ENCODE peak calls at places on chromosomes 6 and 20, in four cellular contexts. P is neuronal stem cell, X is adrenal gland, Q is trophoblast cell. E is an unnamed sample.

GRCh38 chr20:39395478-39396291 is 433.5 kb downstream of the DHX35 start:
- DNase-seq in X (peak; percentile 58), Q (no peak), P (peak; percentile 4), E (no peak)

GRCh38 chr6:1774541-1774940 is 164.8 kb downstream of the FOXC1 start:
- DNase-seq in Q (no peak), X (no peak), P (no peak), E (no peak)

GRCh38 chr20:1775117-1775516 is 117.5 kb upstream of the SIRPG start:
- DNase-seq in P (no peak), Q (no peak), X (no peak), E (no peak)

GRCh38 chr6:121838842-121839241 is 403.4 kb downstream of the GJA1 start:
- DNase-seq in X (no peak), Q (no peak), P (no peak), E (no peak)

GRCh38 chr20:41895633-41896032 is 277.5 kb upstream of the CHD6 start:
- DNase-seq in X (no peak), Q (no peak), P (no peak), E (no peak)

GRCh38 chr6:31402324-31403282 is 792 bp upstream of the MICA start:
- DNase-seq in Q (no peak), X (peak; percentile 65), P (no peak), E (no peak)

GRCh38 chr6:52115145-52115741 is 27.8 kb upstream of the PKHD1 start:
- DNase-seq in Q (no peak), X (no peak), P (no peak), E (no peak)

GRCh38 chr6:98215531-98215930 is 618.8 kb upstream of the POU3F2 start:
- DNase-seq in Q (no peak), P (no peak), X (no peak), E (no peak)

GRCh38 chr20:63943007-63943807 is 13.0 kb downstream of the UCKL1 start:
- DNase-seq in P (no peak), Q (no peak), X (no peak), E (no peak)

GRCh38 chr6:107489636-107490567 is at the start of gene SOBP:
- DNase-seq in Q (peak; percentile 47), X (peak; percentile 74), P (peak; percentile 67), E (no peak)

GRCh38 chr20:24769878-24770627 is 179.0 kb upstream of the CST7 start:
- DNase-seq in X (no peak), Q (no peak), P (no peak), E (no peak)

GRCh38 chr6:104483225-104483834 is 376.4 kb downstream of the HACE1 start:
- DNase-seq in X (no peak), Q (peak; percentile 31), P (no peak), E (no peak)

GRCh38 chr6:170225852-170226417 is 64.9 kb downstream of the DLL1 start:
- DNase-seq in P (no peak), X (no peak), Q (no peak), E (no peak)

GRCh38 chr6:170226647-170227046 is 64.2 kb downstream of the DLL1 start:
- DNase-seq in P (no peak), Q (no peak), X (no peak), E (no peak)

GRCh38 chr6:170223718-170224693 is 66.9 kb downstream of the DLL1 start:
- DNase-seq in P (no peak), X (no peak), Q (peak; percentile 7), E (no peak)

GRCh38 chr6:170222498-170223471 is 68.1 kb downstream of the DLL1 start:
- DNase-seq in P (no peak), X (peak; percentile 24), Q (no peak), E (no peak)

GRCh38 chr6:170224694-170225660 is 65.9 kb downstream of the DLL1 start:
- DNase-seq in Q (peak; percentile 96), P (no peak), X (no peak), E (no peak)
- H3K27ac ChIP-seq in Q (peak overlapping the region; percentile 60), P (no peak overlapping the region), X (no peak overlapping the region), E (no peak overlapping the region)

GRCh38 chr20:57702091-57702490 is 7.7 kb downstream of the PMEPA1 start:
- DNase-seq in P (no peak), X (no peak), Q (no peak), E (no peak)
- H3K4me1 ChIP-seq in P (peaks cover 10% of the 10 kb centered on the region), X (no peaks in the 10 kb centered on the region), Q (peaks cover 37% of the 10 kb centered on the region), E (peaks cover 1% of the 10 kb centered on the region)

DNA sequence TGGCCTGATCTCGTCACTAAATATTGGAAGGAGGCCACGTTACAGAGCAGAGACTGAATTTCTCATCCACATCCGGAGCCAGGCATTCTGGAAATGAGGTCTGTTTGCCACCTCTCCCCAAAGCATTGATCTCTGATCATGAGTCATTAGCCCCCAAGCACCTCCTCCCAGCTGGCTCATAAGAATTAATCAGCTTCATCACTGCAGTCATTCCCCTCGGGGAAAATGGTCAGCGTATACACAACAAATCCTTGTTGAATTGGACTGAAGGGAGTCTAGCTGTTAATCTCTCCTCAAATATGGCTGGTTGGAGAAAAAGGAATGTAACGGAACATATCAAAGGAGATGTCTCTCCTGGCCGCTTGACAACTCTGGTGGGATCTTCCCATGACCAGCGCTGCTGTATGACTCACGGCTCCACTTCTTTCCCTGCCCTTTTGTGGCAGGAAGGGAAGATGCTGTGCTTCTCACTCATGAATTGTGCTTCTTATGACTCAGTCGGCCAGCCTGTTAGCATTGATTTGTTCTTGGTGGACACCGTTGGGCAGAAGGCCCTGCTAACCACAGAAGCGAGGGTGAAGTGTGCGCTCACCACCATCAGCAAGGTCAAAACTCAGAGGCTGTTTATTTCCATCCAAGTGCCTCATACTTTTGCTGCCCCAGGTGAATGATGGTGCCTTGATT is 76.7 kb downstream of the RNF182 start:
- DNase-seq in Q (peak; percentile 55), P (no peak), X (no peak), E (no peak)
- H3K4me3 ChIP-seq in Q (no peak overlapping the region), P (no peak overlapping the region), X (no peak overlapping the region), E (no peak overlapping the region)

DNA sequence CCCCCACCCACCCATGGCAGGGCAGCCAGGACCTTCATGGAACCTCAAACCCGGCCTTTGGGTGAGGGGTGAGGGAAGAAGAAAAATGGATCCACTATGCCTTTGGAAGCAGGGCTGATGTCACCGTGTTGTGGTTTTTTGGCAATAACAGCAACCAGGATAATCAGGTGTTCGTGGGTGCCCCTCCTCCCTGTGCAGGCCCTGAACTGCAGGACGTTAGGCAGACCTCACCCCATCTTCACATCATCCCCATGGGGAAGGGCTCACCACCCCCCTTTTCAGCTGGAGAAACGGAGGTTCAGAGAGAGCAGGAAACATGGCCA is 3.6 kb downstream of the GABRR2 start:
- DNase-seq in Q (no peak), P (no peak), X (no peak), E (no peak)
- H3K27ac ChIP-seq in Q (no peak overlapping the region), P (no peak overlapping the region), X (no peak overlapping the region), E (no peak overlapping the region)

DNA sequence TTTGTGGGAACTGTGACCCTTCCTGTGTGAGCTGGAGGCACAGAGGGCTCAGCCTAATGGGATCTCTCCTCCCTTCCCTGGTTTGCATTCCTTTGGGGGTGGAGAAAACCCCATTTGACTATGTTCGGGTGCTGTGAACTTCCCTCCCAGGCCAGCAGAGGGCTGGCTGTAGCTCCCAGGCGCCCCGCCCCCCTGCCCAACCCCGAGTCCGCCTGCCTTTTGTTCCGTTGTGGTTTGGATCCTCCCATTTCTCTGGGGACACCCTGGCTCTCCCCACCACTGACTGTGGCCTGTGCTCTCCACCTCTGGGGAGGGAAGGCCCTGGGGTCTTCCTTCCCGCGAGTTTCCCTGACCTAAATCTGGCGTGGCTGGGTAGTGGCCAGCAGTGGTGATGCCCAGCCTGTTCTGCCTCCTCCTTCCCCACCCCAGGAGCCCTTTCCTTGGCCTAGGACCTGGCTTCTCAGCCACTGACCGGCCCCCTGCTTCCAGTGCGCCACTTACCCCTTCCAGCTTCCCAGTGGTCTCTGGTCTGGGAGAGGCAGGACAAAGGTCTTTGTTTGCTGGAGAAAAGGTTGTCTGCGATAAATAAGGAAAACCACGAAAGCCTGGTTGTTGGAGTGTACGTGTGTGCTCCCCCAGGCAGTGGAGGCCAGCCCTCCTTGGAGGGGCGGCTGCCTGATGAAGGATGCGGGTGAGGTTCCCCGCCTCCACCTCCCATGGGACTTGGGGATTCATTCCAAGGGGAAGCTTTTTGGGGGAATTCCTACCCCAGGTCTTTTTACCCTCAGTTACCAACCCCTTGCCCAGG is 5.0 kb downstream of the VEGFA start:
- DNase-seq in P (peak; percentile 79), X (peak; percentile 87), Q (peak; percentile 47), E (no peak)
- H3K4me1 ChIP-seq in P (peaks cover 22% of the 10 kb centered on the region), X (peaks cover 47% of the 10 kb centered on the region), Q (peaks cover 18% of the 10 kb centered on the region), E (peaks cover 11% of the 10 kb centered on the region)

GRCh38 chr6:87698618-87699017 is 3.4 kb downstream of the AKIRIN2 start:
- DNase-seq in Q (no peak), P (no peak), X (no peak), E (no peak)
- H3K4me3 ChIP-seq in Q (no peak overlapping the region), P (peak overlapping the region; percentile 82), X (no peak overlapping the region), E (peak overlapping the region; percentile 35)

GRCh38 chr6:68711386-68712000 is 76.4 kb downstream of the ADGRB3 start:
- DNase-seq in Q (no peak), P (no peak), X (no peak), E (no peak)
- H3K27ac ChIP-seq in Q (no peak overlapping the region), P (no peak overlapping the region), X (no peak overlapping the region), E (no peak overlapping the region)

GRCh38 chr6:125802383-125802782 is 11.6 kb downstream of the NCOA7 start:
- DNase-seq in P (no peak), Q (no peak), X (no peak), E (no peak)
- H3K4me1 ChIP-seq in P (no peaks in the 10 kb centered on the region), Q (peaks cover 9% of the 10 kb centered on the region), X (peaks cover 26% of the 10 kb centered on the region), E (peaks cover 2% of the 10 kb centered on the region)